ENCODE peak calls at places on chromosomes 5 and 9, in four cellular contexts. V, K, W and L are unnamed samples. For H3K4me1, the result is how much of the 10 kb centered on the place peaks cover.

GRCh38 chr9:121735792-121736130 is 84.3 kb downstream of the DAB2IP start:
- DNase-seq in K (peak), V (no peak), W (no peak), L (no peak)

GRCh38 chr9:77841739-77842386 is 189.7 kb downstream of the GNAQ start:
- DNase-seq in K (no peak), V (no peak), W (no peak), L (no peak)

GRCh38 chr9:2726620-2727335 is 9.5 kb downstream of the KCNV2 start:
- DNase-seq in K (no peak), W (no peak), V (no peak), L (no peak)

GRCh38 chr5:171984748-171985419 is 21.6 kb downstream of the FBXW11 start:
- DNase-seq in V (no peak), W (peak), K (no peak), L (no peak)

GRCh38 chr5:113574417-113574816 is 60.9 kb downstream of the YTHDC2 start:
- DNase-seq in K (no peak), V (no peak), W (no peak), L (no peak)

GRCh38 chr5:6574537-6574936 is 58.3 kb downstream of the NSUN2 start:
- DNase-seq in K (no peak), V (no peak), W (no peak), L (no peak)

GRCh38 chr5:10059611-10060379 is 189.9 kb downstream of the ATPSCKMT start:
- DNase-seq in V (no peak), W (no peak), K (no peak), L (no peak)

GRCh38 chr9:77946969-77947368 is 84.6 kb downstream of the GNAQ start:
- DNase-seq in K (no peak), W (no peak), V (no peak), L (no peak)

GRCh38 chr9:120842685-120843485 is at the start of gene PSMD5:
- DNase-seq in K (peak), W (peak), V (peak), L (peak)

GRCh38 chr9:125548141-125548540 is 158.9 kb downstream of the MAPKAP1 start:
- DNase-seq in V (no peak), K (no peak), W (no peak), L (no peak)

GRCh38 chr5:125043781-125044391 is 297.4 kb upstream of the ZNF608 start:
- DNase-seq in K (peak), W (no peak), V (no peak), L (peak)

GRCh38 chr9:34559616-34560546 is 29.6 kb downstream of the CNTFR start:
- DNase-seq in K (no peak), W (no peak), V (no peak), L (no peak)

GRCh38 chr9:12847591-12847990 is 72.8 kb downstream of the LURAP1L start:
- DNase-seq in K (no peak), W (no peak), V (no peak), L (no peak)

GRCh38 chr9:81499021-81499454 is 190.3 kb downstream of the TLE1 start:
- DNase-seq in W (no peak), K (no peak), V (no peak), L (no peak)

GRCh38 chr5:136526798-136527197 is 161.5 kb upstream of the TRPC7 start:
- DNase-seq in W (no peak), V (no peak), K (no peak), L (no peak)

GRCh38 chr5:87877023-87877422 is 391.6 kb downstream of the TMEM161B start:
- DNase-seq in K (no peak), W (no peak), V (no peak), L (no peak)

GRCh38 chr9:89418882-89419641 is 78.9 kb downstream of the SEMA4D start:
- DNase-seq in W (peak), K (no peak), V (peak), L (no peak)

GRCh38 chr5:156815988-156816599 is 34.0 kb upstream of the PPP1R2B start:
- DNase-seq in W (no peak), K (peak), V (no peak), L (no peak)

GRCh38 chr9:5389109-5389732 is 48.5 kb downstream of the PLGRKT start:
- DNase-seq in K (no peak), W (peak), V (no peak), L (no peak)

GRCh38 chr9:136762915-136763648 is 1.2 kb downstream of the LCN15 start:
- DNase-seq in K (peak), W (no peak), V (peak), L (no peak)

GRCh38 chr5:158740358-158740757 is 359.4 kb downstream of the EBF1 start:
- DNase-seq in V (no peak), K (no peak), W (no peak), L (no peak)
- H3K4me1 ChIP-seq in V (under half), K (under half), W (under half), L (under half)

DNA sequence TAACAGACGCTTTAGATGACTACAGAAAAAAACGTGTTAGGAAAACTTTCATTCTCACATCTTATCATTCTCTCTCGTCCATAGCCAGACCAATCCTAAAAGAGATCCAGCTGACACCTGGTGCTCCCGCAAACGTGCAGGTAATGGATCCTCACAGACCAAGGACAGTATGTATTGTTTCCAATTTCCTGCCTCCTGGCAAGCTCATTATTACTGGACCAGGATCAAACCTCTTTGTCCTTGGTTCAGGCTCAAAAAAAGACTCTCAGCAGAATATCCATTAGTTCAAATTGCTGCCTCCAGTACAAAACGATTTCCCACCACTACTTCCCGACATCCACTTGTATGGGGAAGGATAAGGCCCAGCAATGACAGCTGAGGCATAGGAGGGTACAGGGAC is 62.4 kb downstream of the SERINC5 start:
- DNase-seq in W (no peak), V (no peak), K (no peak), L (no peak)
- H3K4me1 ChIP-seq in W (half or more), V (half or more), K (half or more), L (under half)

GRCh38 chr9:110125207-110125751 is 82.7 kb downstream of the C9orf152 start:
- DNase-seq in V (no peak), W (no peak), K (peak), L (peak)

GRCh38 chr9:110126986-110127864 is 80.7 kb downstream of the C9orf152 start:
- DNase-seq in V (no peak), W (no peak), K (peak), L (no peak)

GRCh38 chr9:110123364-110124095 is 84.4 kb downstream of the C9orf152 start:
- DNase-seq in W (no peak), V (no peak), K (no peak), L (no peak)

GRCh38 chr9:110126457-110126856 is 81.5 kb downstream of the C9orf152 start:
- DNase-seq in V (no peak), K (no peak), W (no peak), L (no peak)

GRCh38 chr9:110125763-110126351 is 82.1 kb downstream of the C9orf152 start:
- DNase-seq in K (no peak), V (no peak), W (no peak), L (no peak)
- H3K4me1 ChIP-seq in K (half or more), V (under half), W (under half), L (under half)

DNA sequence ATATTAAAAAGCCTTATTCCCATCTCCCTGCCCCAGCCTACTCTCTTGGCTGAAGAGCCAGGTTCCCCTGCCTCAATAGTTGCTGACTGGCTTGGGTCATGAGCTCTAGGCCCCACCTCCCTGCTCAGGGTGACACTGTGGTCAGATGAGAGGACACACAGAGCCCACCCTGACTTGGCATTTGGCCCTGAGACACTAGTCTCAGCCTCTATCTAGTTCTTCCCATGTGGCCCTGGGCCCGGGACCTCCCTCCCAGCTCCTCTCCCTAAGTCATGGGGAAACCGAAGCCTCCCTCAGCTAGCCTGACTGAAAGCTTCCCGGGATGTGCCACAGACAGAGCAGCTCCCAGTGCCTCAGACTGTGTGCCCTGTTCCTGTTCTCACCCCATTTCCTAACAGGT is 5.8 kb upstream of the MYOZ3 start:
- DNase-seq in W (no peak), V (no peak), K (no peak), L (no peak)
- H3K4me1 ChIP-seq in W (under half), V (under half), K (under half), L (under half)

GRCh38 chr5:152113401-152113800 is 188.8 kb upstream of the GLRA1 start:
- DNase-seq in V (peak), W (peak), K (no peak), L (no peak)
- H3K4me1 ChIP-seq in V (under half), W (under half), K (under half), L (under half)